ENCODE peak calls at places on chromosome 18, in eight cellular contexts. I is heart left ventricle, A is left lung, G is psoas muscle, K is tibial artery, U is esophagus squamous epithelium, L is body of pancreas, F is OCI-LY7. C is an unnamed sample. For H3K9me3, the result is how much of the 10 kb centered on the place peaks cover.

GRCh38 chr18:22541232-22541631 is 123.5 kb upstream of the CTAGE1 start:
- DNase-seq in I (no peak), G (no peak), U (no peak), K (no peak), L (no peak), A (no peak), F (no peak), C (no peak)

GRCh38 chr18:57142361-57142760 is 4.5 kb upstream of the BOD1L2 start:
- DNase-seq in I (no peak), F (no peak), L (no peak), A (no peak), K (no peak), U (no peak), G (no peak), C (no peak)

GRCh38 chr18:74497308-74497640 is 1.1 kb downstream of the CNDP2 start:
- DNase-seq in G (no peak), U (no peak), A (no peak), K (no peak), L (no peak), I (no peak), F (peak), C (no peak)

GRCh38 chr18:33821503-33821902 is 243.5 kb downstream of the ASXL3 start:
- DNase-seq in U (no peak), L (no peak), G (no peak), F (no peak), I (no peak), A (no peak), K (no peak), C (no peak)

GRCh38 chr18:23191952-23192662 is 56.8 kb downstream of the CABLES1 start:
- DNase-seq in K (peak), A (peak), I (peak), G (peak), L (peak), U (no peak), F (no peak), C (no peak)

GRCh38 chr18:43888601-43889000 is 611.3 kb upstream of the SYT4 start:
- DNase-seq in K (no peak), G (no peak), A (no peak), U (no peak), L (no peak), I (no peak), F (no peak), C (no peak)

GRCh38 chr18:58865714-58866113 is 1.0 kb downstream of the ZNF532 start:
- DNase-seq in U (no peak), K (no peak), L (no peak), A (no peak), I (no peak), G (no peak), F (no peak), C (no peak)

GRCh38 chr18:809985-810642 is 1.9 kb downstream of the YES1 start:
- DNase-seq in G (no peak), K (no peak), A (no peak), F (no peak), U (no peak), I (no peak), L (no peak), C (no peak)

GRCh38 chr18:30139631-30140287 is 902.8 kb downstream of the DSC3 start:
- DNase-seq in F (no peak), U (no peak), K (no peak), G (no peak), L (no peak), I (no peak), A (no peak), C (no peak)

GRCh38 chr18:63322908-63323634 is 3.5 kb upstream of the BCL2 start:
- DNase-seq in I (no peak), U (no peak), A (no peak), K (peak), L (peak), F (peak), G (no peak), C (peak)

GRCh38 chr18:21262979-21263378 is 20.9 kb downstream of the GREB1L start:
- DNase-seq in A (no peak), K (no peak), U (no peak), I (no peak), L (no peak), F (no peak), G (no peak), C (no peak)

GRCh38 chr18:8705941-8706544 is 687 bp downstream of the MTCL1 start:
- DNase-seq in I (peak), L (no peak), F (peak), G (peak), U (no peak), A (no peak), K (no peak), C (no peak)

GRCh38 chr18:59715966-59716369 is 18.7 kb upstream of the CCBE1 start:
- DNase-seq in G (no peak), F (no peak), U (no peak), L (no peak), I (no peak), A (no peak), K (no peak), C (no peak)

GRCh38 chr18:23068692-23069305 is 66.5 kb upstream of the CABLES1 start:
- DNase-seq in G (no peak), U (no peak), L (peak), F (no peak), I (no peak), K (no peak), A (no peak), C (no peak)

GRCh38 chr18:59150236-59150635 is 10.6 kb downstream of the SEC11C start:
- DNase-seq in K (no peak), L (no peak), F (no peak), I (no peak), G (no peak), A (no peak), U (no peak), C (no peak)

GRCh38 chr18:58863539-58864145 is 1.0 kb upstream of the ZNF532 start:
- DNase-seq in K (peak), I (peak), F (peak), G (peak), L (peak), A (peak), U (no peak), C (peak)

GRCh38 chr18:32803571-32803970 is 30.7 kb upstream of the KLHL14 start:
- DNase-seq in K (no peak), L (no peak), U (no peak), A (no peak), F (peak), G (no peak), I (no peak), C (no peak)

GRCh38 chr18:49362431-49362830 is 98.0 kb downstream of the DYM start:
- DNase-seq in I (no peak), L (no peak), K (no peak), A (no peak), U (no peak), G (no peak), F (no peak), C (no peak)

GRCh38 chr18:51275712-51276473 is 78.4 kb upstream of the MEX3C start:
- DNase-seq in L (peak), F (no peak), I (no peak), G (no peak), A (no peak), K (no peak), U (no peak), C (no peak)

GRCh38 chr18:36593001-36593400 is 235.8 kb downstream of the TPGS2 start:
- DNase-seq in A (no peak), F (no peak), G (no peak), K (no peak), I (no peak), U (no peak), L (no peak), C (no peak)

GRCh38 chr18:45252474-45252873 is 362.8 kb upstream of the SLC14A2 start:
- DNase-seq in A (no peak), F (no peak), I (no peak), U (no peak), K (no peak), G (no peak), L (no peak), C (no peak)

GRCh38 chr18:49813071-49813320 is 337 bp downstream of the ACAA2 start:
- DNase-seq in K (peak), U (no peak), L (peak), G (peak), F (peak), A (peak), I (peak), C (no peak)

GRCh38 chr18:2797951-2798350 is 48.9 kb upstream of the EMILIN2 start:
- DNase-seq in L (no peak), A (no peak), U (no peak), I (no peak), F (peak), G (no peak), K (no peak), C (no peak)
- H3K9me3 ChIP-seq in L (under half), A (under half), U (under half), I (under half), F (under half), G (under half), K (under half), C (under half)

GRCh38 chr18:31686572-31686971 is 2.2 kb upstream of the B4GALT6 start:
- DNase-seq in F (no peak), A (no peak), K (no peak), I (no peak), G (no peak), U (no peak), L (no peak), C (no peak)

GRCh38 chr18:31687016-31687415 is 2.6 kb upstream of the B4GALT6 start:
- DNase-seq in L (no peak), F (no peak), U (no peak), G (no peak), K (no peak), I (no peak), A (no peak), C (no peak)

GRCh38 chr18:31684279-31685096 is at the start of gene B4GALT6:
- DNase-seq in G (peak), U (no peak), A (peak), I (peak), K (no peak), L (peak), F (peak), C (no peak)

GRCh38 chr18:31683968-31684278 is 458 bp downstream of the B4GALT6 start:
- DNase-seq in A (no peak), I (no peak), G (no peak), K (no peak), L (no peak), U (no peak), F (no peak), C (no peak)

DNA sequence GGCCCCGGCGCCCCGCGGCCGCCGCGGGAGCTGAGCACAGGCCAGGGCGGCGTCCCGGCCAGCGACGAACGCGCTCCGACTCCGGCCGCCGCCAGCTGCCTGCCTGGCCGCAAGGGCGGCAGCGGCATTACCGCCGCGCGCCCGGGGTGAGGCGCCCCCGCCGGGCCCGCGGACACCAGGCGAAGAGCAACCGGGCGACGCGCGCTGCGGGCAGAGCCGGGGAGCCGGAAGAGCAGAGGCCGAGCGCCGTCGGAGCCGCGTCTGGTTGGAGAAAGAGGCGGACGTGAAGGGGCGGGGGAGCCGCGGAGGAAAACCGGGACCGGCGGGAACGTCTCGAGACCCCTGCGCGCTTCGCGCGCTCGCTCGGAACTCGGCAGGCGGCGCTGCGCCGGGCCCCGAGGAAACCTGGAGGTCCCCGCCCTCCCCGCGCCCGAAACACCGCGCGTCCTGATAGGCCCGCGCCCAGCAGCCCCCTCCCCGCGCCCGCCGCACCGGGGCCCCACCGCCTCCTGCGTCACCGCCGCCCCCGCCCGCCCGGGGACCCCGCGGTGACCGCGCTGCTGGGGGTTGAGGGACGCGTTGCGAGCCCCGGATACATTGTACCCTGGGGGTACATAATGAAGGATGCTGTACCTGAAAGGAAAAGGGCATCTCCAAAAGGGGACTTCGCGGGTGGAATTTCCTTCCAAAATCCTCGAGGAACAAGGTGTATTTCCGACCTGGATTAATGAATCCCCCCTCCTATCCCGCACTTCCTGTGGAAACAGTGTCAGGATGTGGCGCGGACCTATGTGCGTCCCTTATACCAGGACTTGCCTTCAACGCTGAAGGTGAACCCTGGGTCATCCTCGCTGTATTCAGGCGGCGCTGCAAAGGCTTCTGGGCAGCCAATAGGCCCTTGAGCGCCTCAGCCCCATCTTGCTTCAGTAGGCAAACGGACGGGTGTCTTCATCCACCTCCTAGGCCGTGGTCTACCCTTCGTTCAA is 1.0 kb upstream of the B4GALT6 start:
- DNase-seq in F (peak), I (peak), G (peak), A (peak), U (no peak), L (peak), K (no peak), C (peak)
- TF ChIP-seq CTCF in F (peak), I (peak), G (peak), A (peak), U (peak), L (peak), K (peak), C (no peak)

DNA sequence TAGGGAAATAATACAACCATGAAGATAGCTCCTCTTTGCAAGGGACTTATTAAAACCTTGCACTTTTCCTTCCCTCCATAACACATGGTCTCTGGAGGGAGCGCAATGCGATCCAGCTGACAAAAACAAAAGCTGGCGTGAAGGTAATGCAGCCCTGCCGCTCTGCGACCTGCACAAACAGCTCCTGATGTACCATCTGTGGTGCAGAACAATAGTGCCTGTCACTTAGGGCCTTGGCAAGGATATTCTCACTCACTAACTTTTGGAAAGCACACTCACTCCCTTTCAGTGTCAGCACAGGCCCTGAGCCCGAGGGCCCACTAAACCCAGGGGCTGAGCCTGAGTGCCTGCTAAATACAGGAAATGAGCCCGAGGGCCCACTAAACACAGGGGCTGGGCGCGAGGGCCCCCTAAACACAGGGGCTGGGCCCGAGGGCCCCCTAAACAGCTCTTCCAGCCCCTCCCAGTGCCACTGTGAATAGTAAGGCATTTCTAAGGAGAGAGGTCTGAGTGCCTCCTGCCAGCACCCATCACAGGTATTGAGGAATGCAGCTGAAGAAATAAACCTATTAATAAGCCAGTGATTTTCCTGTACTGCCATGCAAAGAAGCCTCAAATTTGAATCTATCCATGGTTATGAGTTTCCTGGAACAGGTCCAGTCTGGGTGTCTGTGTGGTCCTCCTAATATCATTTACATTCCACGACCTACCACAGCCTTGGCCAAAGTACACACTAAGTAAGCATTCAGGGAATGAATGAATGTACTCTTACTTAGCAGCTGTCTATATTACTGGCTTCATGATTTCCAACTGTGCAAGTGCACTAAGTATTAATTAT is 9.3 kb downstream of the L3MBTL4 start:
- DNase-seq in I (no peak), U (no peak), A (no peak), F (no peak), K (no peak), L (no peak), G (no peak), C (no peak)
- H3K27ac ChIP-seq in I (no peak), U (no peak), A (no peak), F (no peak), K (no peak), L (no peak), G (no peak), C (no peak)

GRCh38 chr18:66395671-66396218 is 208.1 kb downstream of the CDH19 start:
- DNase-seq in G (no peak), K (no peak), F (no peak), U (no peak), L (no peak), A (no peak), I (peak), C (no peak)
- H3K9me3 ChIP-seq in G (under half), K (under half), F (under half), U (under half), L (under half), A (under half), I (under half), C (under half)

DNA sequence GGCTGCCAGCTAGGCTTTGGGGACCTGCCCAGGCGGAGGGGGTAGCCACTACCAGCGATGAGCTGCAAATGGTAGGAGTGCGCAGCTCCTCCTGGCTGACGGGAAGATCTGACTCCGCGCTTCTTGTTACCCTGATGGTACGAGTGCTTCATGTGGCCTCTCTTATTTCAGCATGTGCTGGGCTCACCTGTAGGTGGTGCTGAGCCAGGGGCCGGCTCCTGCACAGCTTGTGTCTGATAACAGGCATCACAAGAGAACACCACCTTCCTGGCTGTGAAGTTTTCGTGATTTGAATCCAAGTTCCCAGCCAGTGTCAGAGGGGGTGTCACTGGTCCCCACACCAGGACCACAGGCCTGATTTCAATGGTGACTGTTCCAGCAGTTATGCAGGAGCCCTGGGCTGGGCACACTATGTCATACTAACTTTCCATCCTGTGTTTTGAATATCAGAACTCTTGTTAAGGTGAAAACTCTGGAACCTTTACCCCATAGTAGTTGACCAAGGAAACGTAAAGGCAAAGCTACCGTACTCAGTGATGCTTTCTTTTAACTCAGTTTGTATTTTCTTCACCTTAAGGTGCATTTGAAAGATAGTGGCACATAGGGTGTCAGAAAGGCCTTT is 28.0 kb downstream of the APCDD1 start:
- DNase-seq in U (no peak), F (no peak), I (no peak), A (no peak), L (no peak), G (no peak), K (no peak), C (no peak)
- TF ChIP-seq CTCF in U (no peak), F (peak), I (no peak), A (no peak), L (no peak), G (no peak), K (no peak), C (no peak)

DNA sequence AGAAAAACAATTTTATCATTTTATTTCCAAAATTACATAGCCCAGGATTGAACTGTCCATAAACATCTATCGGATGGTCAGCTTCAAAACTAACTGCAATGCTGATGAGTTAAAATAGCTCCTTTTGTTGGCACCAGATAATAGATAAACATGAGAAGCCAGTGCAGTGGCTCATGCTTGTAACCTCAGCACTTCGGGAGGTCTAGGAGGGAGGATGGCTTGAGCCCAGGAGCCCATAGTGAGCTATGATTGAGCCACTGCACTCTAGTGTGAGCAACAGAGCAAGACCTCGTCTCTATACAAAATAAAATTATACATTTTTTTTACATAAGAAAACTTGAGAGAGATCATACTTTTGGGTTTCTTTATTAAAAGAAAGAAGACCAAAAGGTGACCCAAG is 34.6 kb upstream of the IMPA2 start:
- DNase-seq in A (no peak), I (no peak), F (no peak), U (no peak), L (peak), G (peak), K (no peak), C (no peak)
- H3K27ac ChIP-seq in A (peak), I (peak), F (no peak), U (peak), L (peak), G (peak), K (peak), C (no peak)

GRCh38 chr18:79897940-79898625 is 53.4 kb downstream of the SLC66A2 start:
- DNase-seq in G (no peak), U (no peak), I (peak), L (no peak), K (peak), A (no peak), F (no peak), C (no peak)

GRCh38 chr18:79898952-79899608 is 52.4 kb downstream of the SLC66A2 start:
- DNase-seq in L (no peak), I (peak), K (no peak), A (peak), F (no peak), G (peak), U (no peak), C (no peak)

GRCh38 chr18:79900610-79901570 is 50.6 kb downstream of the SLC66A2 start:
- DNase-seq in F (no peak), L (no peak), I (peak), A (no peak), K (peak), G (peak), U (no peak), C (no peak)

GRCh38 chr18:79901665-79902064 is 49.8 kb downstream of the SLC66A2 start:
- DNase-seq in U (no peak), I (peak), L (no peak), A (no peak), F (no peak), G (no peak), K (peak), C (no peak)

DNA sequence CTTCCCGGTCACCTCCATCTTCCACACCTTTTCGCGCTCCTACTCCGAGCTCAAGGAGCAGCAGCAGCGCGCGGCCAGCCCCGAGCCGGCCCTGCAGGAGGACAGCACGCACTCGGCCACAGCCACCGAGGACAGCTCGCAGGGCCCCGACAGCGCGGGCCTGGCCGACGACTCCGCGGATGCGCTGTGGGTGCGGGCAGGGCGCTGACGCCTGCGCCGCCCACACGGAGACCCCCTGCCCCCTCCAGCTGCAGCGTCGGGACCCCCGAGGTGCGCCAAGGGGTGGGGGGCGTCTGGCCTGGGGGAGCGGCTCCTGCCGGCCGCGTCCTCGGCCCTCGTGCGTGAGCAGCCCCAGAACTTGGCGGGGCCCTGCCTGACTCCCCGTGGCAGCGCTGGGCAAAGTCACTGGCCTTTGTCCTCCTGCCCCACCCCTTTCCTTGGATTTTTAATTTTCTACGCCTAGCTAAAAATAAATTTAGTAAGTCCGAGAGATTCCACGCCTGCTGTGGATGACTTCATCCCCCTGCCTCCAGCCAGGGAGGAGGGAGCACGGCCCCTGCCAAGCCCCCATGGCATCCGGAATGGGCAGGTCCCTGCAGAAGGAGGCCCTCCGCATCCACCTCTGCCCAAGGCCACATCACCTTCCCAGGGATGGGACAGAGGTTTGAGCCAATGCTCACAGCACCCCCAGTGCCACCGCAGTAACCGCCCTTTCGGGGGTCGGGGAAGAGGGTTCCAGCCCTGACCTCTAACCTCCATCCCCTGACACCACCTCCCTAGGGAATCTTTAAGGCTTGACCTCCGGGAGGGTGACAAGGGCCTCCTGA is 51.6 kb downstream of the SLC66A2 start:
- DNase-seq in I (peak), L (no peak), G (peak), A (peak), U (no peak), K (no peak), F (no peak), C (no peak)
- H3K9me3 ChIP-seq in I (under half), L (under half), G (under half), A (under half), U (under half), K (half or more), F (under half), C (under half)

C was measured in CD8-positive, alpha-beta T cell.